ENCODE peak calls at places on chromosome 20, in eight cellular contexts. J, C, X, L, S, F, W and U are unnamed samples.

GRCh38 chr20:62246872-62247652 is 8.7 kb downstream of the OSBPL2 start:
- DNase-seq in L (no peak), C (no peak), S (no peak), F (no peak), J (no peak), X (no peak), W (peak; percentile 75), U (no peak)

GRCh38 chr20:47389867-47390347 is 33.4 kb upstream of the ZMYND8 start:
- DNase-seq in C (no peak), F (peak; percentile 34), X (no peak), W (no peak), J (no peak), L (no peak), S (no peak), U (no peak)

GRCh38 chr20:54172532-54172855 is 1.3 kb downstream of the CYP24A1 start:
- DNase-seq in C (no peak), J (peak; percentile 44), S (no peak), W (no peak), X (no peak), F (no peak), L (no peak), U (no peak)

GRCh38 chr20:61628901-61629300 is 376.8 kb downstream of the CDH4 start:
- DNase-seq in F (no peak), X (no peak), S (no peak), L (no peak), W (no peak), C (no peak), J (peak; percentile 40), U (no peak)

GRCh38 chr20:61210862-61211261 is 41.2 kb upstream of the CDH4 start:
- DNase-seq in W (no peak), X (no peak), C (no peak), L (no peak), F (no peak), J (no peak), S (no peak), U (no peak)

GRCh38 chr20:51366155-51366886 is 176.2 kb downstream of the NFATC2 start:
- DNase-seq in F (no peak), X (peak; percentile 76), L (peak; percentile 37), S (peak; percentile 70), C (peak; percentile 73), J (no peak), W (no peak), U (no peak)

GRCh38 chr20:49979030-49979832 is 3.5 kb upstream of the SNAI1 start:
- DNase-seq in S (peak; percentile 48), L (peak; percentile 38), J (peak; percentile 82), F (peak; percentile 82), C (peak; percentile 70), X (peak; percentile 76), W (peak; percentile 52), U (peak; percentile 74)

GRCh38 chr20:4633780-4634179 is 87.9 kb upstream of the PRND start:
- DNase-seq in S (no peak), J (no peak), F (no peak), W (no peak), L (no peak), X (no peak), C (peak; percentile 29), U (no peak)

GRCh38 chr20:23412026-23412425 is 9.3 kb downstream of the NAPB start:
- DNase-seq in S (no peak), C (no peak), X (no peak), L (no peak), W (no peak), F (no peak), J (no peak), U (no peak)

GRCh38 chr20:1467355-1468116 is 887 bp upstream of the NSFL1C start:
- DNase-seq in W (no peak), S (peak; percentile 59), X (peak; percentile 27), L (no peak), F (no peak), J (no peak), C (peak; percentile 52), U (peak; percentile 35)

GRCh38 chr20:41411458-41411857 is 44.8 kb upstream of the EMILIN3 start:
- DNase-seq in F (no peak), J (no peak), S (no peak), C (no peak), X (no peak), L (no peak), W (no peak), U (no peak)

GRCh38 chr20:63090052-63090451 is 83.3 kb upstream of the BHLHE23 start:
- DNase-seq in J (no peak), C (no peak), F (no peak), X (no peak), W (peak; percentile 16), S (no peak), L (no peak), U (no peak)

GRCh38 chr20:41571006-41571405 is 47.2 kb downstream of the CHD6 start:
- DNase-seq in X (no peak), J (no peak), F (no peak), S (no peak), C (no peak), L (no peak), W (no peak), U (no peak)

GRCh38 chr20:25237610-25238318 is 10.1 kb upstream of the PYGB start:
- DNase-seq in X (no peak), L (peak; percentile 94), F (no peak), S (peak; percentile 65), C (peak; percentile 77), W (no peak), J (no peak), U (no peak)

GRCh38 chr20:33423141-33423834 is 20.3 kb downstream of the SNTA1 start:
- DNase-seq in W (no peak), X (peak; percentile 38), L (no peak), C (peak; percentile 56), J (no peak), F (no peak), S (no peak), U (no peak)

GRCh38 chr20:745683-746301 is 22.5 kb downstream of the SLC52A3 start:
- DNase-seq in X (no peak), W (no peak), L (no peak), J (no peak), F (no peak), C (no peak), S (no peak), U (no peak)

GRCh38 chr20:54624701-54625472 is 149.5 kb downstream of the DOK5 start:
- DNase-seq in W (no peak), X (no peak), S (no peak), C (peak; percentile 35), F (no peak), J (no peak), L (no peak), U (no peak)

DNA sequence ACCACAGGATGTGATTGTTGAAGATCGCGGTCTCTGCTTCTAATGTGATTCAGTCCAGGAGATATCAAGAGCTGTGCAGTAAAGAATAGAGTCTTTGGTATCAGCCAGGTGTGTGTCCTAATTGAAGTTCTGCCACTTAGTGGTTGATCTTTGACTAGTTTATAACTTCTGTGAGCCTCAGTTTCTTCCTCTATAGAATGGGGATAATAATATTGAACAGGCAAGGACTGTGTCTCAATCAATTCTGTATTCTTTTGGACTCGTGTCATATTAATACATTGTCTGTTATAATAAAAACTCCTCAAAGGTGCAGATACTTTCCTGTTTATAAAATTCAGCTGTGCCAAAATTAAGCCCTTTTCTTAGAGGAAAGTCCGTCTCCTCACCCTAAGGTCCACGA is 23.1 kb upstream of the NCOA6 start:
- DNase-seq in S (no peak), C (no peak), F (no peak), J (no peak), X (no peak), L (no peak), W (no peak), U (no peak)
- TF ChIP-seq CTCF in S (no peak), C (no peak), F (no peak), J (no peak), X (no peak), L (no peak), W (no peak), U (no peak)

DNA sequence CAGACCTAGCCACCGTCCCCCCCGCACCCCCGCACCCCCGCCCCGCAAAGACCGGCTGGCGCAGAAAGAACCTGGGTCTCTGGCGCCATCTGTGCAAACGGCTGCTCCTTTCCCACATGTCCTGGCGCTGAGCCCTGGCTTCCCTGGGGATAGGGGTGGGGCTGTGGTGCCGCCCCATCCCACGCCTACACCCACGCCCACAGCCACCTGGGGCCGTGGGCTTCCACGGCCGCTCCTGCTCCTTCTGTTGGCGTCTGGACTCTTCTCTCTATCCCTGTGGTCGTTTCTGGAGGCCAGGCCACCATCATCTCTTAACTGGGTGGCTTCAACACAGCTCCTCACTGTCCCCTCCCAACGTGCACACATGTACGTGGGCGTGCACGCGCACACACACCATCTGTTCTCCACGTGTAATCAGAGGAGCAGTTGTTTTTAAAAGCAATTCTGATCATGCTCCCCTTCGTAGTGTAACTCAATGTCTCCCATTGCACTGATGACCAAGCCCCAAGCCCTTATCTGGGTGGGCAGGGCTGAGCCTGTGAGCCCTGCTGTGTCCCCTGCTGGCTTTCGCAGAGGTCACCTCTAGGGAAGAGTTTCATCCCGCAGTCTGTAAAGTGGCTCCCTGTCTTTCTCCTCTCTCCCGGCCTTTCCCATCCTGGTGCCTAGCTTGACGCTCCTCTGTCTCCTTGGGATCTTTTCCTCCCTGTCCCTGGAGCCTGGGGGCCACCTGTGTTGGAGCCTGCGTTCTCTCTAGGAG is 31.9 kb upstream of the FAM83D start:
- DNase-seq in W (no peak), S (no peak), J (no peak), C (no peak), L (no peak), X (no peak), F (no peak), U (no peak)
- TF ChIP-seq CTCF in W (no peak), S (no peak), J (no peak), C (no peak), L (no peak), X (no peak), F (no peak), U (no peak)

GRCh38 chr20:7470912-7471311 is 469.3 kb downstream of the HAO1 start:
- DNase-seq in X (no peak), J (no peak), C (no peak), L (no peak), F (no peak), S (no peak), W (no peak), U (no peak)
- TF ChIP-seq CTCF in X (no peak), J (no peak), C (no peak), L (no peak), F (no peak), S (no peak), W (no peak), U (no peak)

GRCh38 chr20:11918280-11918952 is 723 bp downstream of the BTBD3 start:
- DNase-seq in X (no peak), L (no peak), W (no peak), S (no peak), F (no peak), C (no peak), J (no peak), U (no peak)

GRCh38 chr20:11919571-11919970 is 1.9 kb downstream of the BTBD3 start:
- DNase-seq in C (no peak), F (no peak), W (no peak), S (no peak), J (no peak), X (no peak), L (no peak), U (no peak)

GRCh38 chr20:11919046-11919445 is 1.4 kb downstream of the BTBD3 start:
- DNase-seq in F (no peak), L (no peak), C (peak; percentile 26), W (no peak), S (no peak), X (no peak), J (no peak), U (no peak)

GRCh38 chr20:11920083-11920482 is 2.4 kb downstream of the BTBD3 start:
- DNase-seq in S (no peak), X (no peak), W (no peak), F (no peak), J (no peak), C (no peak), L (no peak), U (no peak)

GRCh38 chr20:11917663-11918062 is at the start of gene BTBD3:
- DNase-seq in F (peak; percentile 40), X (no peak), S (peak; percentile 37), L (no peak), W (no peak), C (peak; percentile 39), J (no peak), U (no peak)
- TF ChIP-seq CTCF in F (no peak), X (no peak), S (no peak), L (no peak), W (no peak), C (no peak), J (no peak), U (no peak)